ENCODE peak calls at places on chromosomes 11 and 22, in eight cellular contexts. C, H, I, O, B, L, D and M are unnamed samples.

GRCh38 chr11:70566768-70567530 is 168.6 kb downstream of the CTTN start:
- DNase-seq in C (no peak), H (no peak), I (no peak), O (no peak), B (no peak), L (no peak), D (no peak), M (no peak)

GRCh38 chr11:19951558-19952083 is 208.7 kb downstream of the DBX1 start:
- DNase-seq in C (no peak), H (peak), I (peak), O (peak), B (no peak), L (peak), D (peak), M (peak)

GRCh38 chr22:25900880-25901279 is 158.9 kb downstream of the MYO18B start:
- DNase-seq in C (no peak), H (no peak), I (no peak), O (no peak), B (no peak), L (peak), D (no peak), M (no peak)

GRCh38 chr11:37474889-37475288 is 876.9 kb upstream of the RAG2 start:
- DNase-seq in C (no peak), H (peak), I (no peak), O (no peak), B (no peak), L (no peak), D (no peak), M (peak)

GRCh38 chr11:114059984-114060401 is 482 bp downstream of the ZBTB16 start:
- DNase-seq in C (peak), H (peak), I (peak), O (peak), B (peak), L (no peak), D (no peak), M (peak)

GRCh38 chr11:73521621-73522020 is 76.3 kb downstream of the FAM168A start:
- DNase-seq in C (no peak), H (peak), I (no peak), O (peak), B (no peak), L (no peak), D (peak), M (peak)

GRCh38 chr11:534197-534591 is 1.2 kb downstream of the HRAS start:
- DNase-seq in C (peak), H (no peak), I (no peak), O (no peak), B (no peak), L (no peak), D (no peak), M (no peak)

GRCh38 chr11:15615412-15616096 is 500.8 kb downstream of the INSC start:
- DNase-seq in C (no peak), H (no peak), I (no peak), O (no peak), B (no peak), L (peak), D (no peak), M (no peak)

GRCh38 chr11:70942593-70942992 is 309.8 kb downstream of the SHANK2 start:
- DNase-seq in C (no peak), H (no peak), I (no peak), O (no peak), B (peak), L (no peak), D (no peak), M (peak)

GRCh38 chr11:47186076-47186936 is at the start of gene PACSIN3:
- DNase-seq in C (peak), H (no peak), I (peak), O (peak), B (peak), L (no peak), D (peak), M (no peak)

GRCh38 chr11:8384199-8384821 is 120.6 kb upstream of the LMO1 start:
- DNase-seq in C (no peak), H (no peak), I (no peak), O (peak), B (no peak), L (no peak), D (peak), M (peak)

GRCh38 chr11:128497057-128497957 is 90.1 kb downstream of the ETS1 start:
- DNase-seq in C (peak), H (peak), I (no peak), O (peak), B (no peak), L (no peak), D (peak), M (peak)

GRCh38 chr22:19143967-19144400 is 467 bp downstream of the ESS2 start:
- DNase-seq in C (no peak), H (no peak), I (peak), O (no peak), B (no peak), L (no peak), D (no peak), M (no peak)

GRCh38 chr11:110147965-110148709 is 54.9 kb downstream of the ZC3H12C start:
- DNase-seq in C (no peak), H (peak), I (no peak), O (peak), B (no peak), L (peak), D (peak), M (peak)

GRCh38 chr22:22026157-22026831 is 43.7 kb upstream of the TOP3B start:
- DNase-seq in C (no peak), H (no peak), I (no peak), O (no peak), B (no peak), L (no peak), D (no peak), M (no peak)

GRCh38 chr22:49026476-49027121 is 801.1 kb downstream of the BRD1 start:
- DNase-seq in C (peak), H (no peak), I (no peak), O (no peak), B (peak), L (peak), D (no peak), M (no peak)

GRCh38 chr22:39253427-39254070 is 8.8 kb upstream of the PDGFB start:
- DNase-seq in C (peak), H (peak), I (no peak), O (peak), B (no peak), L (no peak), D (peak), M (peak)

GRCh38 chr11:69249641-69250502 is 44.1 kb upstream of the MYEOV start:
- DNase-seq in C (no peak), H (peak), I (no peak), O (peak), B (peak), L (no peak), D (peak), M (peak)

GRCh38 chr11:116731097-116731761 is 41.6 kb downstream of the BUD13 start:
- DNase-seq in C (no peak), H (no peak), I (no peak), O (peak), B (peak), L (peak), D (peak), M (no peak)

GRCh38 chr11:63564056-63564784 is 1.0 kb upstream of the PLAAT2 start:
- DNase-seq in C (no peak), H (no peak), I (peak), O (no peak), B (no peak), L (peak), D (no peak), M (no peak)

GRCh38 chr11:27701262-27702105 is 1.2 kb upstream of the BDNF start:
- DNase-seq in C (peak), H (peak), I (no peak), O (peak), B (no peak), L (peak), D (peak), M (peak)

GRCh38 chr11:58391879-58392278 is 14.8 kb downstream of the OR5B3 start:
- DNase-seq in C (no peak), H (no peak), I (no peak), O (peak), B (no peak), L (no peak), D (peak), M (peak)

GRCh38 chr11:129319751-129320150 is 55.9 kb upstream of the BARX2 start:
- DNase-seq in C (no peak), H (no peak), I (no peak), O (no peak), B (peak), L (no peak), D (no peak), M (no peak)

GRCh38 chr22:43487311-43488030 is 75.7 kb downstream of the MPPED1 start:
- DNase-seq in C (peak), H (no peak), I (no peak), O (no peak), B (no peak), L (no peak), D (no peak), M (no peak)

GRCh38 chr11:73017024-73017751 is 124.9 kb downstream of the FCHSD2 start:
- DNase-seq in C (no peak), H (no peak), I (no peak), O (no peak), B (no peak), L (no peak), D (no peak), M (no peak)

GRCh38 chr11:124732230-124732629 is 7.5 kb upstream of the NRGN start:
- DNase-seq in C (peak), H (no peak), I (no peak), O (no peak), B (no peak), L (no peak), D (no peak), M (no peak)

GRCh38 chr11:106156290-106156937 is 79.0 kb downstream of the AASDHPPT start:
- DNase-seq in C (no peak), H (peak), I (no peak), O (peak), B (no peak), L (peak), D (peak), M (peak)

GRCh38 chr11:18540207-18541009 is 13.7 kb upstream of the TSG101 start:
- DNase-seq in C (no peak), H (no peak), I (peak), O (no peak), B (no peak), L (no peak), D (peak), M (peak)

GRCh38 chr11:43327987-43328386 is 16.2 kb downstream of the API5 start:
- DNase-seq in C (no peak), H (peak), I (no peak), O (peak), B (no peak), L (no peak), D (peak), M (peak)

GRCh38 chr11:44659641-44660040 is 67.1 kb upstream of the TSPAN18 start:
- DNase-seq in C (peak), H (no peak), I (no peak), O (no peak), B (no peak), L (no peak), D (no peak), M (no peak)

GRCh38 chr11:65912840-65913239 is 6.0 kb downstream of the C11orf68 start:
- DNase-seq in C (no peak), H (peak), I (no peak), O (peak), B (no peak), L (no peak), D (peak), M (peak)